ENCODE peak calls at places on chromosome 6, in five cellular contexts. W is aorta; Y is mesenchymal stem cell; R is CD8-positive, alpha-beta memory T cell; T is sigmoid colon. V is an unnamed sample.

GRCh38 chr6:159042003-159042823 is 2.6 kb downstream of the TAGAP start:
- DNase-seq in W (no peak), Y (peak; percentile 66), R (peak; percentile 86), T (peak; percentile 75), V (peak; percentile 87)

GRCh38 chr6:139325686-139326085 is 33.9 kb upstream of the TXLNB start:
- DNase-seq in W (no peak), Y (no peak), R (no peak), T (no peak), V (no peak)

GRCh38 chr6:147192278-147192911 is 11.8 kb upstream of the STXBP5 start:
- DNase-seq in W (no peak), Y (no peak), R (no peak), T (no peak), V (no peak)

GRCh38 chr6:10383312-10384063 is 31.4 kb downstream of the TFAP2A start:
- DNase-seq in W (no peak), Y (no peak), R (no peak), T (no peak), V (no peak)

GRCh38 chr6:108036884-108037283 is 37.7 kb downstream of the OSTM1 start:
- DNase-seq in W (no peak), Y (no peak), R (no peak), T (no peak), V (no peak)

GRCh38 chr6:150213301-150213700 is 70.5 kb downstream of the PPP1R14C start:
- DNase-seq in W (no peak), Y (no peak), R (no peak), T (no peak), V (no peak)

GRCh38 chr6:45518321-45518720 is 140.6 kb upstream of the SUPT3H start:
- DNase-seq in W (no peak), Y (no peak), R (no peak), T (no peak), V (no peak)

GRCh38 chr6:89048286-89048923 is 32.1 kb upstream of the PNRC1 start:
- DNase-seq in W (no peak), Y (peak; percentile 20), R (no peak), T (no peak), V (no peak)

GRCh38 chr6:150622941-150623874 is 23.5 kb downstream of the PLEKHG1 start:
- DNase-seq in W (no peak), Y (no peak), R (no peak), T (no peak), V (no peak)

GRCh38 chr6:24330137-24330732 is 27.6 kb downstream of the DCDC2 start:
- DNase-seq in W (no peak), Y (peak; percentile 30), R (no peak), T (no peak), V (no peak)

GRCh38 chr6:4401408-4402367 is 266.3 kb upstream of the ECI2 start:
- DNase-seq in W (no peak), Y (no peak), R (no peak), T (no peak), V (no peak)

GRCh38 chr6:7215798-7216231 is 97.2 kb downstream of the SSR1 start:
- DNase-seq in W (no peak), Y (no peak), R (no peak), T (no peak), V (no peak)

GRCh38 chr6:137709424-137710281 is 157.4 kb upstream of the TNFAIP3 start:
- DNase-seq in W (no peak), Y (peak; percentile 63), R (no peak), T (no peak), V (no peak)

GRCh38 chr6:49668083-49668511 is 31.5 kb upstream of the RHAG start:
- DNase-seq in W (no peak), Y (no peak), R (no peak), T (no peak), V (no peak)

GRCh38 chr6:169866668-169867521 is 115.5 kb downstream of the ERMARD start:
- DNase-seq in W (no peak), Y (no peak), R (no peak), T (peak; percentile 8), V (no peak)

GRCh38 chr6:53672232-53672631 is 6.7 kb upstream of the KLHL31 start:
- DNase-seq in W (no peak), Y (no peak), R (no peak), T (no peak), V (no peak)

GRCh38 chr6:130993292-130993765 is 69.7 kb downstream of the EPB41L2 start:
- DNase-seq in W (no peak), Y (no peak), R (no peak), T (no peak), V (no peak)

GRCh38 chr6:12172572-12172971 is 117.6 kb upstream of the EDN1 start:
- DNase-seq in W (no peak), Y (no peak), R (no peak), T (no peak), V (no peak)

GRCh38 chr6:53041356-53041755 is 23.8 kb upstream of the FBXO9 start:
- DNase-seq in W (no peak), Y (peak; percentile 31), R (no peak), T (no peak), V (no peak)

GRCh38 chr6:69705954-69706353 is 90.9 kb downstream of the LMBRD1 start:
- DNase-seq in W (no peak), Y (no peak), R (no peak), T (no peak), V (no peak)

GRCh38 chr6:163836916-163837660 is 422.6 kb downstream of the QKI start:
- DNase-seq in W (no peak), Y (no peak), R (no peak), T (no peak), V (no peak)

GRCh38 chr6:514396-514973 is 122.9 kb downstream of the IRF4 start:
- DNase-seq in W (no peak), Y (no peak), R (no peak), T (no peak), V (no peak)

GRCh38 chr6:511488-512137 is 120.1 kb downstream of the IRF4 start:
- DNase-seq in W (no peak), Y (no peak), R (no peak), T (no peak), V (no peak)

GRCh38 chr6:513058-513457 is 121.5 kb downstream of the IRF4 start:
- DNase-seq in W (no peak), Y (no peak), R (no peak), T (no peak), V (no peak)

GRCh38 chr6:515267-515666 is 123.7 kb downstream of the IRF4 start:
- DNase-seq in W (no peak), Y (no peak), R (no peak), T (no peak), V (no peak)

GRCh38 chr6:513961-514360 is 122.4 kb downstream of the IRF4 start:
- DNase-seq in W (no peak), Y (no peak), R (no peak), T (no peak), V (no peak)
- H3K4me1 ChIP-seq in W (no peaks in the 10 kb centered on the region), Y (peaks cover 3% of the 10 kb centered on the region), R (peaks cover 29% of the 10 kb centered on the region), T (no peaks in the 10 kb centered on the region), V (no peaks in the 10 kb centered on the region)

DNA sequence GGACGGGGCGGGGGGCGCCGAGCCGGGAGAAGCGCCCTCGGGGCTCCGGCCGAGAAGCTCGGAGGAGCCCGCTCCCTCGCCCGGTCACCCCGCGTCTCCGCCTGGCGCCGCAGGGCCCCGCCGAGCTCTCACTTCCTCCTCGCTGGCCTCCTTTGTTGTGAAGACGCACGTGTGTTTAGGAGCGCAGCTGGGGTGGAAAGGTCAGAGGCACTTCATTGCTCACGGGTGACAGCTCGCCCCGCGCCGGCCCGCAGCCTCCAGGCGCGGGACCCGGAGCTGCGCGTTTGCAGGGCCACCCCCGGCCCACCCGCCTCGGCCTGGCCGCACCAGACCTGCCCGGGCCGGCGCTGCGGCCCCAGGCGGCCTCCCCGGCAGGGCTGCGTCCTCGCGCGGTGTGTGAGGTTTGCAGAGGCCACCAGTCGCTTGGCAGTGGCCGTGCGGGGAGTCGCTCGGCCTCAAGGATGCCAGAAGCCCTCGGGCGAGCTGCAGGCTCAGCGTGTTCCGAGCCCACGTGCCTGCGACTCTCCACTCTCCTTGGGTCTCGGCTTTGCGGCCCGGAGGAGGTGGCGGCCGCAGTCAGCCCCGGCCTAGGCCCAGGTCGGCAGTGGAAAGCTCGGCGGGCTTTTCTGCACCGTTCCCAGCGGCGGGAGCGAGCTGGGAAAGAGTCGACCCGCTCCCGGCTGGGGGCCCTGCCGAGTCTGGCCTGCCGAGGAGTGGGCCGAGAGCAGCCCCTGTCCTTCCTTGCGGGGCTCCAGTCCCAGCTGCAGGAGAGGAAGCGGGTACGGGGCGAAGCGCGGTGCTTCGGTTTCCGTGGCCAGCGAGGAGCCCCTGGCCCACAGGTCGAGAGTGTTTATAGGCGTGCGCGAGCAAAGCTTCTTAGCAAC is 5.3 kb downstream of the FOXC1 start:
- DNase-seq in W (peak; percentile 74), Y (no peak), R (no peak), T (no peak), V (no peak)
- H3K4me3 ChIP-seq in W (peak overlapping the region; percentile 86), Y (peak overlapping the region; percentile 62), R (no peak overlapping the region), T (peak overlapping the region; percentile 62), V (peak overlapping the region; percentile 3)

DNA sequence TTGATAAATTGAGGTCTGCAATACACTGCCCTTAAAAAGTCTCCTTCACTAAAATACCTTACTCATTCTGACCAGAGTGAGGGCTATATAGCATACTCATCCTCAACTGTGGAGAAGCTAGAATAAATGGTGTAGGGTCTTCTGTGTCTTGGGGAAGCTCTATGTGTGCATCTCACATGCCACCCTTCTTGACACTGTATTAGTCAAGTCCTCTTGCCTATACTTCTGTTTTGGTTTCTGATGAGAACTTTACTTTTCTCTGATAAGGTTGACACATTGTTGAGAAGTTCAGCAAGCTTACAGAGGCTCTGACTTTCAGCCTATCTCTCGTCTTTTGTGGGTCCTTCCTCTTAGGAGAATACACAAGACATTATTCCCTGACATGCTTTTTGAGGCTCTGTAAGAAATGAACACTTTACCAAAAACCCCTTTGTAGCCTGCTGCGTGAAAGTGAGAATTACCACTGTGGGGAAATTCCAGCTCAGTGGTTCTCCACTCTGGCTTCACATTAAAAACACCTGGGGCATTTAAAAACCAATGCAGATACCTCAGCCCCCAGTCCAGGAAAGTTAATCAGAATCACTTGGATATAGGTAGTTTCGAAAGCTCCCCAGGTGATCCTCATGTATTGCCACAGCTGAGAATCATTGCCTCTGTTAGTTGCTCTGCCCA is 372.1 kb upstream of the HS3ST5 start:
- DNase-seq in W (no peak), Y (no peak), R (no peak), T (no peak), V (no peak)
- H3K4me1 ChIP-seq in W (no peaks in the 10 kb centered on the region), Y (no peaks in the 10 kb centered on the region), R (no peaks in the 10 kb centered on the region), T (no peaks in the 10 kb centered on the region), V (no peaks in the 10 kb centered on the region)

DNA sequence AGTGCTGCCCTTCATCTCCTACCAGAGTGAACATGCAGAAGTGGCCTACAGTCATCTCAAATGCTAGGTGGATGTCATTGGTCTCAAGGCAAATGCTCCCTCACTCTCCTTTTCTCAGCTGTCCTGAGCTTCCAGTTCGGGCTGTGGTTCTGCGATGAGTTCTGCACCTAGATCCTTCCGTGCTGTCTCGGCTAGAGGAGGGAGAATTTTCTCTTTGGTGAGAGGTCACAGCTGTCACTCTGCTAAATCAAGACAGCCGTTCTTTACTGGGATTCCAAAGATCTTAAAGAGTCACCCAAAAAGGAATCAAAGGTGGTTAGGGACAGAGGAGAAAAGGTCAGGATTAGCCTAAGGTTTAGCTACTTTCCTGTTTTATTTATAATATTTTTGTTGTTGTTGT is 2.9 kb downstream of the WRNIP1 start:
- DNase-seq in W (no peak), Y (no peak), R (no peak), T (no peak), V (no peak)
- H3K4me3 ChIP-seq in W (peak overlapping the region; percentile 13), Y (no peak overlapping the region), R (peak overlapping the region; percentile 18), T (peak overlapping the region; percentile 92), V (no peak overlapping the region)

GRCh38 chr6:117328005-117328389 is 62.6 kb downstream of the VGLL2 start:
- DNase-seq in W (no peak), Y (no peak), R (no peak), T (no peak), V (no peak)
- H3K4me1 ChIP-seq in W (no peaks in the 10 kb centered on the region), Y (no peaks in the 10 kb centered on the region), R (no peaks in the 10 kb centered on the region), T (no peaks in the 10 kb centered on the region), V (no peaks in the 10 kb centered on the region)

GRCh38 chr6:22062807-22063408 is 233.9 kb downstream of the PRL start:
- DNase-seq in W (peak; percentile 44), Y (no peak), R (peak; percentile 72), T (no peak), V (no peak)
- H3K4me3 ChIP-seq in W (no peak overlapping the region), Y (no peak overlapping the region), R (no peak overlapping the region), T (no peak overlapping the region), V (no peak overlapping the region)

GRCh38 chr6:31567531-31568370 is 4.3 kb upstream of the LTA start:
- DNase-seq in W (no peak), Y (no peak), R (no peak), T (no peak), V (no peak)
- H3K4me1 ChIP-seq in W (no peaks in the 10 kb centered on the region), Y (no peaks in the 10 kb centered on the region), R (peaks cover 62% of the 10 kb centered on the region), T (no peaks in the 10 kb centered on the region), V (peaks cover 1% of the 10 kb centered on the region)